ENCODE peak calls at places on chromosome 14, in five cellular contexts. L is fibroblast of mammary gland, T is MM.1S, J is AG09309, E is cardiac fibroblast. O is an unnamed sample.

GRCh38 chr14:59788176-59788575 is 82.4 kb downstream of the RTN1 start:
- DNase-seq in L (no peak), T (no peak), J (no peak), E (peak), O (peak)

GRCh38 chr14:91038439-91038838 is 22.0 kb downstream of the RPS6KA5 start:
- DNase-seq in L (peak), T (no peak), J (peak), E (peak), O (no peak)

GRCh38 chr14:76050797-76051392 is 65.3 kb downstream of the IFT43 start:
- DNase-seq in L (peak), T (peak), J (peak), E (peak), O (peak)

GRCh38 chr14:41718477-41719166 is 111.9 kb downstream of the LRFN5 start:
- DNase-seq in L (no peak), T (no peak), J (no peak), E (no peak), O (no peak)

GRCh38 chr14:73824116-73824515 is 27.5 kb upstream of the PTGR2 start:
- DNase-seq in L (no peak), T (no peak), J (no peak), E (no peak), O (no peak)

GRCh38 chr14:82854851-82855250 is 1321.2 kb upstream of the SEL1L start:
- DNase-seq in L (no peak), T (no peak), J (no peak), E (no peak), O (no peak)

GRCh38 chr14:68210729-68211299 is 391.2 kb downstream of the RAD51B start:
- DNase-seq in L (peak), T (peak), J (peak), E (peak), O (no peak)

GRCh38 chr14:23366163-23366921 is 1.4 kb upstream of the EFS start:
- DNase-seq in L (peak), T (no peak), J (no peak), E (peak), O (no peak)

GRCh38 chr14:76780360-76780759 is 19.1 kb downstream of the VASH1 start:
- DNase-seq in L (no peak), T (no peak), J (no peak), E (no peak), O (no peak)

GRCh38 chr14:56846970-56847928 is 37.0 kb upstream of the OTX2 start:
- DNase-seq in L (no peak), T (no peak), J (no peak), E (no peak), O (no peak)

GRCh38 chr14:60151715-60152114 is 13.5 kb downstream of the DHRS7 start:
- DNase-seq in L (peak), T (no peak), J (peak), E (peak), O (peak)

GRCh38 chr14:28704153-28704552 is 62.4 kb upstream of the FOXG1 start:
- DNase-seq in L (peak), T (no peak), J (no peak), E (no peak), O (no peak)

GRCh38 chr14:21768116-21768874 is 94.7 kb upstream of the OR4E1 start:
- DNase-seq in L (peak), T (peak), J (no peak), E (peak), O (no peak)

GRCh38 chr14:92507174-92507768 is 6.3 kb upstream of the RIN3 start:
- DNase-seq in L (no peak), T (peak), J (no peak), E (no peak), O (no peak)

GRCh38 chr14:67763158-67763822 is 53.1 kb downstream of the ZFYVE26 start:
- DNase-seq in L (no peak), T (no peak), J (no peak), E (no peak), O (peak)

GRCh38 chr14:22980672-22981089 is 1.7 kb downstream of the AJUBA start:
- DNase-seq in L (no peak), T (no peak), J (no peak), E (peak), O (no peak)

GRCh38 chr14:55094630-55095157 is 34.4 kb upstream of the LGALS3 start:
- DNase-seq in L (peak), T (no peak), J (no peak), E (no peak), O (no peak)

GRCh38 chr14:68135566-68135965 is 316.0 kb downstream of the RAD51B start:
- DNase-seq in L (no peak), T (no peak), J (no peak), E (peak), O (no peak)

GRCh38 chr14:100241279-100241678 is 2.3 kb downstream of the YY1 start:
- DNase-seq in L (no peak), T (no peak), J (no peak), E (no peak), O (no peak)

GRCh38 chr14:50489851-50490250 is 42.5 kb downstream of the MAP4K5 start:
- DNase-seq in L (no peak), T (no peak), J (no peak), E (no peak), O (no peak)

GRCh38 chr14:79016828-79017505 is 846.8 kb downstream of the NRXN3 start:
- DNase-seq in L (peak), T (no peak), J (peak), E (peak), O (no peak)

GRCh38 chr14:89342049-89342448 is 75.0 kb downstream of the FOXN3 start:
- DNase-seq in L (no peak), T (no peak), J (no peak), E (no peak), O (no peak)

GRCh38 chr14:68619805-68620574 is 172.9 kb downstream of the ZFP36L1 start:
- DNase-seq in L (peak), T (no peak), J (no peak), E (peak), O (no peak)

DNA sequence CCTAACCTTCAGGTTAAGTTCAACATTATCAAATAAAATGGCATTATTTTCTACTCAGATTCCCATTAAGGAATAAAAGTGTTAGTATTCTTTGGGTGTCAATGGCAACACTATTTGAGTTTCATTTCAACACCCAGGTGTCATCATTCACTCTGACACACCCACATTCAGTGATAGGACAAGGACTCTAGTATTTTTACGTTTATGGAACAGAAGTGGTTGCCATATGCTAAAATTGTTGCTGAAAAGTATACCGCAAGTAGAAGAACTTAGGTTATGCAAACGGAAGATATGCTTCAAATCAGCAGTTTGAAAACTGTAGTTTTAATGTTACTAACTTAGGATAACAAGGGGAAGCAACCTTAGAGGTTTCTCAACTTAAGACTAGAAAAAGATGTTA is 20.0 kb upstream of the SGPP1 start:
- DNase-seq in L (no peak), T (no peak), J (no peak), E (no peak), O (no peak)
- H3K4me3 ChIP-seq in L (no peak), T (no peak), J (no peak), E (no peak), O (no peak)

GRCh38 chr14:38254565-38255407 is 1.1 kb downstream of the CLEC14A start:
- DNase-seq in L (no peak), T (no peak), J (no peak), E (peak), O (no peak)
- H3K4me3 ChIP-seq in L (peak), T (no peak), J (peak), E (peak), O (no peak)

DNA sequence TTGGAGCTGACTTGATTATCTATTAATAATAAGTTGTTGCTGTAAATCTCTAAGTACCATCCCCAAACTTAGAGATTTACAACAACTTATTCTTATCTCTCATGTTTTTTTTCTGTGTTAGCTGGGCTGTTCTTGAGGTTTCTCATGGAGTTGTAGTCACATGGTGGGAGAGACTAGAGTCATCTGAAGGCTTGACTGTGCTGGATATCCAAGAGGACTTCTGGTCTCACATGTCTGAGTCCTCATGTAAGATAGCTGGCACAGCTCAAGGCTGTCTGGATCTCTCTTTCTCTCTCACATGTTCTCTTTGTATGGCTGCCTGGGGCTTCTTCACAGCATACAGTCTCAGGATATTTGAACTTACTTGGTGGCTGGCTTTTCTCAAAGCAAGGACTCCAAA is 63.8 kb downstream of the DACT1 start:
- DNase-seq in L (no peak), T (no peak), J (no peak), E (no peak), O (no peak)
- H3K4me3 ChIP-seq in L (no peak), T (no peak), J (no peak), E (no peak), O (no peak)

DNA sequence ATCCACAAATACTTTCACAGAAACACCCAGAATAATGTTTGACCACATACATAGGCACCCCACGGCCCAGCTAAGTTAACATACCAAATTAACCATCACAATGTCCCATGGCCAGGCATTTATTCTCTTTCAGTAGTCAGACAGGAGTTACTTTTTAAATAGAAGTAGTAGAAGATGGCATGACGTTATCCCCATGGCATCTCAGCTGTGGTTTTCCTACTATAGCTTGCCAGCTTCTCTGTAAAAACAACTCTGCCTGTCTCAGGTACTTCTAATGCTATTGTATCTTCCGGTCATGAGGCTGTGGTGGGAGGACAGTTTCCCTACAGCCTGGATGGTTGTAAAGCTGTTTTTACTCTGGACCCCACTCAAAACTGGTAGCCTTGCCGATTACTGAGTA is 19.3 kb downstream of the CTSG start:
- DNase-seq in L (peak), T (peak), J (no peak), E (no peak), O (no peak)
- H3K4me3 ChIP-seq in L (no peak), T (no peak), J (no peak), E (no peak), O (no peak)

O was measured in LNCaP clone FGC.